ENCODE peak calls at places on chromosomes 1 and 21, in eight cellular contexts. One of them, this sample, is unnamed.
A peak's percentile ranks its signal among the peaks of the same experiment; 100 is the strongest.

GRCh38 chr1:152926091-152926490 is 17.7 kb downstream of the IVL start:
- DNase-seq in activated CD4-positive, alpha-beta T cell treated with anti-CD3 and anti-CD28 coated beads, Interleukin-2, amount 50 U/mL, for 1 hour: no peak
- DNase-seq in activated gamma-delta T cell treated with Interleukin-2 at 50 U/mL for 16 hours: no peak
- DNase-seq in AG08395: peak; percentile 42
- DNase-seq in AG09309: no peak
- DNase-seq in right cardiac atrium: no peak
- DNase-seq in EL: peak; percentile 57
- DNase-seq in activated B cell treated with CpG ODN at 0.5 μM for 24 hours: no peak
- DNase-seq in this sample: no peak

GRCh38 chr1:160836561-160836960 is 26.1 kb downstream of the CD244 start:
- DNase-seq in activated CD4-positive, alpha-beta T cell treated with anti-CD3 and anti-CD28 coated beads, Interleukin-2, amount 50 U/mL, for 1 hour: no peak
- DNase-seq in right cardiac atrium: no peak
- DNase-seq in AG09309: no peak
- DNase-seq in EL: no peak
- DNase-seq in activated B cell treated with CpG ODN at 0.5 μM for 24 hours: no peak
- DNase-seq in activated gamma-delta T cell treated with Interleukin-2 at 50 U/mL for 16 hours: no peak
- DNase-seq in AG08395: no peak
- DNase-seq in this sample: no peak

GRCh38 chr1:80064524-80064923 is 1058.0 kb upstream of the ADGRL4 start:
- DNase-seq in activated CD4-positive, alpha-beta T cell treated with anti-CD3 and anti-CD28 coated beads, Interleukin-2, amount 50 U/mL, for 1 hour: no peak
- DNase-seq in activated B cell treated with CpG ODN at 0.5 μM for 24 hours: no peak
- DNase-seq in activated gamma-delta T cell treated with Interleukin-2 at 50 U/mL for 16 hours: no peak
- DNase-seq in AG08395: no peak
- DNase-seq in EL: peak; percentile 17
- DNase-seq in right cardiac atrium: no peak
- DNase-seq in AG09309: no peak
- DNase-seq in this sample: no peak

GRCh38 chr1:47405697-47406096 is 10.4 kb upstream of the FOXE3 start:
- DNase-seq in activated CD4-positive, alpha-beta T cell treated with anti-CD3 and anti-CD28 coated beads, Interleukin-2, amount 50 U/mL, for 1 hour: no peak
- DNase-seq in EL: no peak
- DNase-seq in right cardiac atrium: no peak
- DNase-seq in AG09309: no peak
- DNase-seq in activated gamma-delta T cell treated with Interleukin-2 at 50 U/mL for 16 hours: no peak
- DNase-seq in AG08395: peak; percentile 27
- DNase-seq in activated B cell treated with CpG ODN at 0.5 μM for 24 hours: no peak
- DNase-seq in this sample: no peak

GRCh38 chr1:157968951-157969350 is 24.5 kb upstream of the KIRREL1 start:
- DNase-seq in activated B cell treated with CpG ODN at 0.5 μM for 24 hours: no peak
- DNase-seq in activated CD4-positive, alpha-beta T cell treated with anti-CD3 and anti-CD28 coated beads, Interleukin-2, amount 50 U/mL, for 1 hour: no peak
- DNase-seq in AG09309: peak; percentile 87
- DNase-seq in right cardiac atrium: peak; percentile 17
- DNase-seq in activated gamma-delta T cell treated with Interleukin-2 at 50 U/mL for 16 hours: no peak
- DNase-seq in EL: peak; percentile 88
- DNase-seq in AG08395: peak; percentile 82
- DNase-seq in this sample: no peak

GRCh38 chr1:205356424-205357151 is at the start of gene KLHDC8A:
- DNase-seq in AG08395: no peak
- DNase-seq in activated CD4-positive, alpha-beta T cell treated with anti-CD3 and anti-CD28 coated beads, Interleukin-2, amount 50 U/mL, for 1 hour: no peak
- DNase-seq in AG09309: no peak
- DNase-seq in activated gamma-delta T cell treated with Interleukin-2 at 50 U/mL for 16 hours: no peak
- DNase-seq in right cardiac atrium: no peak
- DNase-seq in EL: no peak
- DNase-seq in activated B cell treated with CpG ODN at 0.5 μM for 24 hours: no peak
- DNase-seq in this sample: no peak

GRCh38 chr1:54273092-54273836 is 73.3 kb downstream of the MRPL37 start:
- DNase-seq in activated B cell treated with CpG ODN at 0.5 μM for 24 hours: no peak
- DNase-seq in EL: peak; percentile 84
- DNase-seq in AG09309: no peak
- DNase-seq in right cardiac atrium: peak; percentile 79
- DNase-seq in AG08395: peak; percentile 94
- DNase-seq in activated gamma-delta T cell treated with Interleukin-2 at 50 U/mL for 16 hours: no peak
- DNase-seq in activated CD4-positive, alpha-beta T cell treated with anti-CD3 and anti-CD28 coated beads, Interleukin-2, amount 50 U/mL, for 1 hour: no peak
- DNase-seq in this sample: no peak

GRCh38 chr21:39788383-39788782 is 43.4 kb downstream of the IGSF5 start:
- DNase-seq in AG08395: peak; percentile 73
- DNase-seq in right cardiac atrium: peak; percentile 80
- DNase-seq in EL: peak; percentile 74
- DNase-seq in activated CD4-positive, alpha-beta T cell treated with anti-CD3 and anti-CD28 coated beads, Interleukin-2, amount 50 U/mL, for 1 hour: no peak
- DNase-seq in activated gamma-delta T cell treated with Interleukin-2 at 50 U/mL for 16 hours: no peak
- DNase-seq in activated B cell treated with CpG ODN at 0.5 μM for 24 hours: no peak
- DNase-seq in AG09309: peak; percentile 38
- DNase-seq in this sample: no peak

GRCh38 chr1:165387505-165387904 is 31.0 kb upstream of the LMX1A start:
- DNase-seq in activated B cell treated with CpG ODN at 0.5 μM for 24 hours: no peak
- DNase-seq in EL: no peak
- DNase-seq in AG08395: no peak
- DNase-seq in AG09309: no peak
- DNase-seq in right cardiac atrium: no peak
- DNase-seq in activated CD4-positive, alpha-beta T cell treated with anti-CD3 and anti-CD28 coated beads, Interleukin-2, amount 50 U/mL, for 1 hour: no peak
- DNase-seq in activated gamma-delta T cell treated with Interleukin-2 at 50 U/mL for 16 hours: no peak
- DNase-seq in this sample: no peak

GRCh38 chr1:188432427-188432826 is 1603.7 kb downstream of the PLA2G4A start:
- DNase-seq in activated B cell treated with CpG ODN at 0.5 μM for 24 hours: no peak
- DNase-seq in AG08395: no peak
- DNase-seq in EL: no peak
- DNase-seq in AG09309: no peak
- DNase-seq in activated CD4-positive, alpha-beta T cell treated with anti-CD3 and anti-CD28 coated beads, Interleukin-2, amount 50 U/mL, for 1 hour: no peak
- DNase-seq in right cardiac atrium: no peak
- DNase-seq in activated gamma-delta T cell treated with Interleukin-2 at 50 U/mL for 16 hours: no peak
- DNase-seq in this sample: no peak

GRCh38 chr21:29697555-29698193 is 242.1 kb downstream of the GRIK1 start:
- DNase-seq in activated CD4-positive, alpha-beta T cell treated with anti-CD3 and anti-CD28 coated beads, Interleukin-2, amount 50 U/mL, for 1 hour: no peak
- DNase-seq in activated B cell treated with CpG ODN at 0.5 μM for 24 hours: no peak
- DNase-seq in AG08395: no peak
- DNase-seq in right cardiac atrium: no peak
- DNase-seq in AG09309: no peak
- DNase-seq in EL: no peak
- DNase-seq in activated gamma-delta T cell treated with Interleukin-2 at 50 U/mL for 16 hours: no peak
- DNase-seq in this sample: no peak

GRCh38 chr1:209547626-209548025 is 35.9 kb upstream of the CAMK1G start:
- DNase-seq in activated gamma-delta T cell treated with Interleukin-2 at 50 U/mL for 16 hours: no peak
- DNase-seq in AG08395: no peak
- DNase-seq in EL: no peak
- DNase-seq in activated B cell treated with CpG ODN at 0.5 μM for 24 hours: no peak
- DNase-seq in right cardiac atrium: no peak
- DNase-seq in AG09309: no peak
- DNase-seq in activated CD4-positive, alpha-beta T cell treated with anti-CD3 and anti-CD28 coated beads, Interleukin-2, amount 50 U/mL, for 1 hour: no peak
- DNase-seq in this sample: no peak

This sample was measured in CD8-positive, alpha-beta T cell.